ENCODE peak calls at places on chromosome 5, in six cellular contexts. One of them, this sample, is unnamed. For H3K27me3, the result is how much of the 10 kb centered on the place peaks cover.

GRCh38 chr5:145975361-145976066 is 39.1 kb downstream of the SH3RF2 start:
- DNase-seq in mesenchymal stem cell: peak
- DNase-seq in HAP-1: no peak
- DNase-seq in BJ: no peak
- DNase-seq in breast epithelium: no peak
- DNase-seq in Caco-2: no peak
- DNase-seq in this sample: peak

GRCh38 chr5:96572864-96573512 is 89.2 kb upstream of the CAST start:
- DNase-seq in mesenchymal stem cell: peak
- DNase-seq in HAP-1: no peak
- DNase-seq in BJ: peak
- DNase-seq in breast epithelium: no peak
- DNase-seq in Caco-2: no peak
- DNase-seq in this sample: peak

GRCh38 chr5:140734354-140734753 is 34.1 kb downstream of the ZMAT2 start:
- DNase-seq in mesenchymal stem cell: peak
- DNase-seq in HAP-1: no peak
- DNase-seq in BJ: no peak
- DNase-seq in breast epithelium: no peak
- DNase-seq in Caco-2: peak
- DNase-seq in this sample: peak

GRCh38 chr5:150082364-150082763 is 4.0 kb downstream of the CSF1R start:
- DNase-seq in mesenchymal stem cell: no peak
- DNase-seq in HAP-1: no peak
- DNase-seq in BJ: no peak
- DNase-seq in breast epithelium: no peak
- DNase-seq in Caco-2: no peak
- DNase-seq in this sample: no peak

GRCh38 chr5:81552844-81553569 is 159.1 kb upstream of the ACOT12 start:
- DNase-seq in mesenchymal stem cell: no peak
- DNase-seq in HAP-1: no peak
- DNase-seq in BJ: no peak
- DNase-seq in breast epithelium: no peak
- DNase-seq in Caco-2: no peak
- DNase-seq in this sample: no peak

GRCh38 chr5:117486879-117487391 is 912.3 kb upstream of the SEMA6A start:
- DNase-seq in mesenchymal stem cell: peak
- DNase-seq in HAP-1: no peak
- DNase-seq in BJ: no peak
- DNase-seq in breast epithelium: no peak
- DNase-seq in Caco-2: peak
- DNase-seq in this sample: no peak

GRCh38 chr5:5726401-5726800 is 303.9 kb downstream of the ICE1 start:
- DNase-seq in mesenchymal stem cell: no peak
- DNase-seq in HAP-1: no peak
- DNase-seq in BJ: no peak
- DNase-seq in breast epithelium: no peak
- DNase-seq in Caco-2: no peak
- DNase-seq in this sample: no peak

GRCh38 chr5:7650755-7651154 is 200.2 kb downstream of the CFAP90 start:
- DNase-seq in mesenchymal stem cell: no peak
- DNase-seq in HAP-1: no peak
- DNase-seq in BJ: no peak
- DNase-seq in breast epithelium: peak
- DNase-seq in Caco-2: no peak
- DNase-seq in this sample: no peak

GRCh38 chr5:110354341-110354740 is 372.1 kb downstream of the TMEM232 start:
- DNase-seq in mesenchymal stem cell: no peak
- DNase-seq in HAP-1: no peak
- DNase-seq in BJ: no peak
- DNase-seq in breast epithelium: no peak
- DNase-seq in Caco-2: no peak
- DNase-seq in this sample: no peak

DNA sequence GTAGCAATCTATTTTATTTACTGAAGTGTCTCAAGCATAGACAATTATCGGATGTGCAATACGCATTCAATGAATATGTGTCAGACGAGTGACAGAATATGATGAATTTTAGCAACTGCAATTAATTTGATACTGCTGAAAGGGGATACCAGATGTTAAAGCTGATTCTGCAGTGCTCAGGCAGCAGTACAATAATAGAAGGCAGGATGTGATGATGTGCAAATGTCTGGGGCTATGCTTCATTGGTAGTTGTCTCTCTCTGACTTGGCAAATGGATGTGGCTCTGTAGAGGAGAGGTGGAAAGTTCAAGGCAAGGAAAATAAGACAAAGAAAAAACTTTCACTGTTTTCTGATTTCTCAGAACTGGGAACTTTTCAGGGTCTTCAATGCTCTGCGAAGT is 721.2 kb downstream of the CDH18 start:
- DNase-seq in mesenchymal stem cell: no peak
- DNase-seq in HAP-1: no peak
- DNase-seq in BJ: no peak
- DNase-seq in breast epithelium: no peak
- DNase-seq in Caco-2: no peak
- DNase-seq in this sample: no peak
- H3K4me3 ChIP-seq in mesenchymal stem cell: no peak
- H3K4me3 ChIP-seq in HAP-1: no peak
- H3K4me3 ChIP-seq in BJ: no peak
- H3K4me3 ChIP-seq in breast epithelium: no peak
- H3K4me3 ChIP-seq in Caco-2: no peak
- H3K4me3 ChIP-seq in this sample: no peak

GRCh38 chr5:997711-998110 is 10.9 kb upstream of the NKD2 start:
- DNase-seq in mesenchymal stem cell: no peak
- DNase-seq in HAP-1: no peak
- DNase-seq in BJ: no peak
- DNase-seq in breast epithelium: no peak
- DNase-seq in Caco-2: no peak
- DNase-seq in this sample: no peak
- H3K27me3 ChIP-seq in mesenchymal stem cell: half or more
- H3K27me3 ChIP-seq in HAP-1: under half
- H3K27me3 ChIP-seq in BJ: under half
- H3K27me3 ChIP-seq in breast epithelium: under half
- H3K27me3 ChIP-seq in Caco-2: under half
- H3K27me3 ChIP-seq in this sample: under half

GRCh38 chr5:143554194-143554717 is 150.8 kb upstream of the NR3C1 start:
- DNase-seq in mesenchymal stem cell: peak
- DNase-seq in HAP-1: no peak
- DNase-seq in BJ: peak
- DNase-seq in breast epithelium: no peak
- DNase-seq in Caco-2: no peak
- DNase-seq in this sample: peak

GRCh38 chr5:143557992-143558506 is 154.6 kb upstream of the NR3C1 start:
- DNase-seq in mesenchymal stem cell: no peak
- DNase-seq in HAP-1: no peak
- DNase-seq in BJ: no peak
- DNase-seq in breast epithelium: no peak
- DNase-seq in Caco-2: no peak
- DNase-seq in this sample: no peak

GRCh38 chr5:143552680-143553079 is 149.2 kb upstream of the NR3C1 start:
- DNase-seq in mesenchymal stem cell: no peak
- DNase-seq in HAP-1: no peak
- DNase-seq in BJ: no peak
- DNase-seq in breast epithelium: no peak
- DNase-seq in Caco-2: no peak
- DNase-seq in this sample: no peak

GRCh38 chr5:143557061-143557818 is 153.8 kb upstream of the NR3C1 start:
- DNase-seq in mesenchymal stem cell: peak
- DNase-seq in HAP-1: no peak
- DNase-seq in BJ: peak
- DNase-seq in breast epithelium: no peak
- DNase-seq in Caco-2: no peak
- DNase-seq in this sample: peak

DNA sequence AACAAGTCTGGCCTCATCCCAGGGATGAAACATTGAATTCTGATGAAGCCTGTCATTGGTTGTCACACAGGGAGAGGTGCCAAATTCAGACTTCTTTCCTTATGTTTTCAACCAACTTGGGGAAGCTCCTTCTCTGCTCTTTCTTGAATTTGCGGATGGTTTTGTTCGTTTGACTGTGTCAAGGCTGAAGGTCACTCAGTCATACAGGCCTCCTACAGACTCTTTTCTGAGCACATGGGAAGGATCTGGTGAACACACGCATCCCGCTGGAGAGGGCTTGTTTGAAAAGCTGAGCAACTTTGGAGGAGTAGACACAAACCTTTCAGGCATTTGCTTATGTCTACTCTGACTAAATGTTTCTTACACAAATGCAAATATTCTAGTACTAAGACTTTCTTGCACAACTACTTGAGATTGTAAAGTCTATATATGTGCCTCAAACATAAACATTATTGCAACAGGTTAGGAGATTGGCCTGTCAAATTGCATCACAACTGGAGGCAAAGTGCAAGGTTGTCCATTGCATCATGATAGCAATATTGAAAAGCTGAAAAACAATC is 151.5 kb upstream of the NR3C1 start:
- DNase-seq in mesenchymal stem cell: peak
- DNase-seq in HAP-1: no peak
- DNase-seq in BJ: no peak
- DNase-seq in breast epithelium: no peak
- DNase-seq in Caco-2: peak
- DNase-seq in this sample: peak
- H3K4me3 ChIP-seq in mesenchymal stem cell: no peak
- H3K4me3 ChIP-seq in HAP-1: no peak
- H3K4me3 ChIP-seq in BJ: no peak
- H3K4me3 ChIP-seq in breast epithelium: no peak
- H3K4me3 ChIP-seq in Caco-2: no peak
- H3K4me3 ChIP-seq in this sample: no peak

DNA sequence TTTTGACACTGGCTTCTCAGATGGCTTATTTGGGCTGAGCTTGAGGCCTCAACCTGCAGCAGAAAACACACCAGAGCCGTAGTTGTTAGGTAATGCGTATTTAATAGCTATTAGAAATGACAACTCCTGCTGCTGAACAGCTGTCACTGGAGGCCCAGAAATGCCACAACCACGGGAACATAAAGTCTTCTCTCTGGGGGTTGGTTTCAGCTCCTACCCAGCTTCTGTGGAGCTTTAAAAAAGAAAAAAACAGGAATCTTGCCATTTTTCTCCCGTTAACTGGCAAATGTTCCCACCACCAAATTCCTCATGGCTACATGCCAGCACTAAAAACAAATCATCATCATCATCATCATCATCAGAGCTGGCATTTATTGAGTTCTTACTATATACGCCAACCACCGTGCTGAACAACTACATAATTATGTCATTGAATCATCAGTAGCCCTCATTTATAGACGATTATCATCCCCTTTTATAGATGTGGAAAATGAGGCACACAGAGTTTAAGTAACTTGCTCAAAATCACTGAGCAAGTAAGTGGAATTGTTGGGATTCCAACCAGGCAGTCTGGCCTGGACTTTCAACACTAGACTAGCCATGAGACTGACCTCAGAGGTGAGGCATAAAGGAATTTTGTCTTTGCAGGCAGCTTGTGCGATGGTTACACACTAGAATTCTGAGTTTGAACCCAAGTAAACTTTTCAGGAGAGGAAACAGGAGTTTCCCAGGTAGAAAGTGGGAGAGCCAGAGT is 185.3 kb upstream of the WWC1 start:
- DNase-seq in mesenchymal stem cell: no peak
- DNase-seq in HAP-1: no peak
- DNase-seq in BJ: peak
- DNase-seq in breast epithelium: no peak
- DNase-seq in Caco-2: peak
- DNase-seq in this sample: peak
- H3K27me3 ChIP-seq in mesenchymal stem cell: under half
- H3K27me3 ChIP-seq in HAP-1: under half
- H3K27me3 ChIP-seq in BJ: under half
- H3K27me3 ChIP-seq in breast epithelium: under half
- H3K27me3 ChIP-seq in Caco-2: under half
- H3K27me3 ChIP-seq in this sample: under half